ENCODE peak calls at places on chromosomes 7 and 10, in ten cellular contexts. One of them, this sample, is unnamed.

GRCh38 chr10:129773359-129773990 is 190.6 kb downstream of the EBF3 start:
- DNase-seq in HT1080: no peak
- DNase-seq in activated CD4-positive, CD25-positive, alpha-beta regulatory T cell treated with anti-CD3 and anti-CD28 coated beads, Interleukin-2, amount 50 U/mL, for 72 hours: no peak
- DNase-seq in WTC11: peak
- DNase-seq in fibroblast of pulmonary artery: no peak
- DNase-seq in stimulated activated CD4-positive, alpha-beta T cell treated with anti-CD3 and anti-CD28 coated beads, Interleukin-4, amount 100 ng/mL, for 4 hours: no peak
- DNase-seq in cardiac muscle cell: no peak
- DNase-seq in choroid plexus epithelial cell: no peak
- DNase-seq in GM04504: no peak
- DNase-seq in DMS 273 treated with DMSO at 0.1 percent for 48 hours: no peak
- DNase-seq in this sample: no peak

GRCh38 chr10:77490915-77491314 is 146.7 kb downstream of the KCNMA1 start:
- DNase-seq in choroid plexus epithelial cell: no peak
- DNase-seq in WTC11: no peak
- DNase-seq in GM04504: no peak
- DNase-seq in stimulated activated CD4-positive, alpha-beta T cell treated with anti-CD3 and anti-CD28 coated beads, Interleukin-4, amount 100 ng/mL, for 4 hours: no peak
- DNase-seq in cardiac muscle cell: no peak
- DNase-seq in DMS 273 treated with DMSO at 0.1 percent for 48 hours: no peak
- DNase-seq in activated CD4-positive, CD25-positive, alpha-beta regulatory T cell treated with anti-CD3 and anti-CD28 coated beads, Interleukin-2, amount 50 U/mL, for 72 hours: no peak
- DNase-seq in HT1080: no peak
- DNase-seq in fibroblast of pulmonary artery: no peak
- DNase-seq in this sample: no peak

GRCh38 chr10:73653195-73653594 is 2.6 kb downstream of the SYNPO2L start:
- DNase-seq in WTC11: no peak
- DNase-seq in choroid plexus epithelial cell: no peak
- DNase-seq in fibroblast of pulmonary artery: no peak
- DNase-seq in activated CD4-positive, CD25-positive, alpha-beta regulatory T cell treated with anti-CD3 and anti-CD28 coated beads, Interleukin-2, amount 50 U/mL, for 72 hours: no peak
- DNase-seq in HT1080: no peak
- DNase-seq in cardiac muscle cell: no peak
- DNase-seq in GM04504: no peak
- DNase-seq in DMS 273 treated with DMSO at 0.1 percent for 48 hours: no peak
- DNase-seq in stimulated activated CD4-positive, alpha-beta T cell treated with anti-CD3 and anti-CD28 coated beads, Interleukin-4, amount 100 ng/mL, for 4 hours: no peak
- DNase-seq in this sample: no peak

GRCh38 chr7:98238976-98239375 is 13.1 kb downstream of the TECPR1 start:
- DNase-seq in cardiac muscle cell: no peak
- DNase-seq in fibroblast of pulmonary artery: peak
- DNase-seq in HT1080: no peak
- DNase-seq in GM04504: no peak
- DNase-seq in DMS 273 treated with DMSO at 0.1 percent for 48 hours: no peak
- DNase-seq in activated CD4-positive, CD25-positive, alpha-beta regulatory T cell treated with anti-CD3 and anti-CD28 coated beads, Interleukin-2, amount 50 U/mL, for 72 hours: no peak
- DNase-seq in stimulated activated CD4-positive, alpha-beta T cell treated with anti-CD3 and anti-CD28 coated beads, Interleukin-4, amount 100 ng/mL, for 4 hours: no peak
- DNase-seq in WTC11: no peak
- DNase-seq in choroid plexus epithelial cell: peak
- DNase-seq in this sample: no peak

GRCh38 chr7:70894799-70895198 is 237.1 kb upstream of the GALNT17 start:
- DNase-seq in fibroblast of pulmonary artery: no peak
- DNase-seq in choroid plexus epithelial cell: no peak
- DNase-seq in stimulated activated CD4-positive, alpha-beta T cell treated with anti-CD3 and anti-CD28 coated beads, Interleukin-4, amount 100 ng/mL, for 4 hours: no peak
- DNase-seq in activated CD4-positive, CD25-positive, alpha-beta regulatory T cell treated with anti-CD3 and anti-CD28 coated beads, Interleukin-2, amount 50 U/mL, for 72 hours: no peak
- DNase-seq in HT1080: no peak
- DNase-seq in WTC11: peak
- DNase-seq in GM04504: no peak
- DNase-seq in cardiac muscle cell: no peak
- DNase-seq in DMS 273 treated with DMSO at 0.1 percent for 48 hours: no peak
- DNase-seq in this sample: no peak

GRCh38 chr10:64115913-64116643 is 594.9 kb downstream of the REEP3 start:
- DNase-seq in activated CD4-positive, CD25-positive, alpha-beta regulatory T cell treated with anti-CD3 and anti-CD28 coated beads, Interleukin-2, amount 50 U/mL, for 72 hours: no peak
- DNase-seq in HT1080: no peak
- DNase-seq in stimulated activated CD4-positive, alpha-beta T cell treated with anti-CD3 and anti-CD28 coated beads, Interleukin-4, amount 100 ng/mL, for 4 hours: no peak
- DNase-seq in choroid plexus epithelial cell: peak
- DNase-seq in cardiac muscle cell: peak
- DNase-seq in fibroblast of pulmonary artery: peak
- DNase-seq in WTC11: peak
- DNase-seq in GM04504: no peak
- DNase-seq in DMS 273 treated with DMSO at 0.1 percent for 48 hours: no peak
- DNase-seq in this sample: no peak

GRCh38 chr10:34916368-34916767 is 101.3 kb upstream of the PARD3 start:
- DNase-seq in cardiac muscle cell: no peak
- DNase-seq in stimulated activated CD4-positive, alpha-beta T cell treated with anti-CD3 and anti-CD28 coated beads, Interleukin-4, amount 100 ng/mL, for 4 hours: no peak
- DNase-seq in GM04504: peak
- DNase-seq in activated CD4-positive, CD25-positive, alpha-beta regulatory T cell treated with anti-CD3 and anti-CD28 coated beads, Interleukin-2, amount 50 U/mL, for 72 hours: no peak
- DNase-seq in fibroblast of pulmonary artery: peak
- DNase-seq in DMS 273 treated with DMSO at 0.1 percent for 48 hours: peak
- DNase-seq in WTC11: no peak
- DNase-seq in choroid plexus epithelial cell: peak
- DNase-seq in HT1080: peak
- DNase-seq in this sample: no peak

GRCh38 chr7:91941450-91941849 is 788 bp downstream of the AKAP9 start:
- DNase-seq in activated CD4-positive, CD25-positive, alpha-beta regulatory T cell treated with anti-CD3 and anti-CD28 coated beads, Interleukin-2, amount 50 U/mL, for 72 hours: peak
- DNase-seq in WTC11: no peak
- DNase-seq in DMS 273 treated with DMSO at 0.1 percent for 48 hours: peak
- DNase-seq in GM04504: no peak
- DNase-seq in cardiac muscle cell: peak
- DNase-seq in HT1080: peak
- DNase-seq in choroid plexus epithelial cell: peak
- DNase-seq in stimulated activated CD4-positive, alpha-beta T cell treated with anti-CD3 and anti-CD28 coated beads, Interleukin-4, amount 100 ng/mL, for 4 hours: peak
- DNase-seq in fibroblast of pulmonary artery: peak
- DNase-seq in this sample: peak

GRCh38 chr7:90311185-90311584 is 9.9 kb downstream of the FAM237B start:
- DNase-seq in HT1080: no peak
- DNase-seq in GM04504: no peak
- DNase-seq in choroid plexus epithelial cell: no peak
- DNase-seq in stimulated activated CD4-positive, alpha-beta T cell treated with anti-CD3 and anti-CD28 coated beads, Interleukin-4, amount 100 ng/mL, for 4 hours: no peak
- DNase-seq in activated CD4-positive, CD25-positive, alpha-beta regulatory T cell treated with anti-CD3 and anti-CD28 coated beads, Interleukin-2, amount 50 U/mL, for 72 hours: no peak
- DNase-seq in DMS 273 treated with DMSO at 0.1 percent for 48 hours: no peak
- DNase-seq in cardiac muscle cell: no peak
- DNase-seq in WTC11: no peak
- DNase-seq in fibroblast of pulmonary artery: no peak
- DNase-seq in this sample: no peak

GRCh38 chr10:87668324-87669054 is 8.8 kb downstream of the PAPSS2 start:
- DNase-seq in HT1080: no peak
- DNase-seq in GM04504: no peak
- DNase-seq in stimulated activated CD4-positive, alpha-beta T cell treated with anti-CD3 and anti-CD28 coated beads, Interleukin-4, amount 100 ng/mL, for 4 hours: no peak
- DNase-seq in WTC11: no peak
- DNase-seq in choroid plexus epithelial cell: no peak
- DNase-seq in activated CD4-positive, CD25-positive, alpha-beta regulatory T cell treated with anti-CD3 and anti-CD28 coated beads, Interleukin-2, amount 50 U/mL, for 72 hours: no peak
- DNase-seq in fibroblast of pulmonary artery: no peak
- DNase-seq in DMS 273 treated with DMSO at 0.1 percent for 48 hours: no peak
- DNase-seq in cardiac muscle cell: no peak
- DNase-seq in this sample: no peak

GRCh38 chr10:69382382-69383117 is 34.2 kb downstream of the TACR2 start:
- DNase-seq in WTC11: no peak
- DNase-seq in fibroblast of pulmonary artery: peak
- DNase-seq in stimulated activated CD4-positive, alpha-beta T cell treated with anti-CD3 and anti-CD28 coated beads, Interleukin-4, amount 100 ng/mL, for 4 hours: no peak
- DNase-seq in GM04504: peak
- DNase-seq in activated CD4-positive, CD25-positive, alpha-beta regulatory T cell treated with anti-CD3 and anti-CD28 coated beads, Interleukin-2, amount 50 U/mL, for 72 hours: no peak
- DNase-seq in DMS 273 treated with DMSO at 0.1 percent for 48 hours: no peak
- DNase-seq in HT1080: peak
- DNase-seq in cardiac muscle cell: no peak
- DNase-seq in choroid plexus epithelial cell: peak
- DNase-seq in this sample: no peak

GRCh38 chr10:11546581-11546980 is 64.9 kb downstream of the USP6NL start:
- DNase-seq in activated CD4-positive, CD25-positive, alpha-beta regulatory T cell treated with anti-CD3 and anti-CD28 coated beads, Interleukin-2, amount 50 U/mL, for 72 hours: no peak
- DNase-seq in GM04504: no peak
- DNase-seq in WTC11: no peak
- DNase-seq in fibroblast of pulmonary artery: no peak
- DNase-seq in DMS 273 treated with DMSO at 0.1 percent for 48 hours: no peak
- DNase-seq in stimulated activated CD4-positive, alpha-beta T cell treated with anti-CD3 and anti-CD28 coated beads, Interleukin-4, amount 100 ng/mL, for 4 hours: no peak
- DNase-seq in cardiac muscle cell: no peak
- DNase-seq in choroid plexus epithelial cell: peak
- DNase-seq in HT1080: no peak
- DNase-seq in this sample: no peak

GRCh38 chr10:92240289-92241157 is 50.4 kb downstream of the CPEB3 start:
- DNase-seq in fibroblast of pulmonary artery: peak
- DNase-seq in HT1080: peak
- DNase-seq in activated CD4-positive, CD25-positive, alpha-beta regulatory T cell treated with anti-CD3 and anti-CD28 coated beads, Interleukin-2, amount 50 U/mL, for 72 hours: no peak
- DNase-seq in DMS 273 treated with DMSO at 0.1 percent for 48 hours: peak
- DNase-seq in GM04504: peak
- DNase-seq in stimulated activated CD4-positive, alpha-beta T cell treated with anti-CD3 and anti-CD28 coated beads, Interleukin-4, amount 100 ng/mL, for 4 hours: peak
- DNase-seq in choroid plexus epithelial cell: peak
- DNase-seq in WTC11: peak
- DNase-seq in cardiac muscle cell: peak
- DNase-seq in this sample: peak

GRCh38 chr10:13563481-13564445 is 23.0 kb upstream of the PRPF18 start:
- DNase-seq in choroid plexus epithelial cell: no peak
- DNase-seq in GM04504: no peak
- DNase-seq in stimulated activated CD4-positive, alpha-beta T cell treated with anti-CD3 and anti-CD28 coated beads, Interleukin-4, amount 100 ng/mL, for 4 hours: no peak
- DNase-seq in activated CD4-positive, CD25-positive, alpha-beta regulatory T cell treated with anti-CD3 and anti-CD28 coated beads, Interleukin-2, amount 50 U/mL, for 72 hours: no peak
- DNase-seq in DMS 273 treated with DMSO at 0.1 percent for 48 hours: no peak
- DNase-seq in HT1080: no peak
- DNase-seq in WTC11: no peak
- DNase-seq in cardiac muscle cell: no peak
- DNase-seq in fibroblast of pulmonary artery: no peak
- DNase-seq in this sample: no peak

GRCh38 chr7:108581655-108582491 is 12.2 kb downstream of the DNAJB9 start:
- DNase-seq in WTC11: no peak
- DNase-seq in cardiac muscle cell: peak
- DNase-seq in fibroblast of pulmonary artery: peak
- DNase-seq in choroid plexus epithelial cell: peak
- DNase-seq in DMS 273 treated with DMSO at 0.1 percent for 48 hours: no peak
- DNase-seq in HT1080: no peak
- DNase-seq in stimulated activated CD4-positive, alpha-beta T cell treated with anti-CD3 and anti-CD28 coated beads, Interleukin-4, amount 100 ng/mL, for 4 hours: no peak
- DNase-seq in activated CD4-positive, CD25-positive, alpha-beta regulatory T cell treated with anti-CD3 and anti-CD28 coated beads, Interleukin-2, amount 50 U/mL, for 72 hours: no peak
- DNase-seq in GM04504: no peak
- DNase-seq in this sample: no peak

GRCh38 chr7:158802535-158803199 is 26.6 kb downstream of the ESYT2 start:
- DNase-seq in HT1080: peak
- DNase-seq in GM04504: no peak
- DNase-seq in stimulated activated CD4-positive, alpha-beta T cell treated with anti-CD3 and anti-CD28 coated beads, Interleukin-4, amount 100 ng/mL, for 4 hours: no peak
- DNase-seq in activated CD4-positive, CD25-positive, alpha-beta regulatory T cell treated with anti-CD3 and anti-CD28 coated beads, Interleukin-2, amount 50 U/mL, for 72 hours: no peak
- DNase-seq in choroid plexus epithelial cell: peak
- DNase-seq in WTC11: no peak
- DNase-seq in cardiac muscle cell: no peak
- DNase-seq in DMS 273 treated with DMSO at 0.1 percent for 48 hours: no peak
- DNase-seq in fibroblast of pulmonary artery: peak
- DNase-seq in this sample: no peak

GRCh38 chr7:26543345-26543744 is 251.7 kb downstream of the SNX10 start:
- DNase-seq in HT1080: no peak
- DNase-seq in choroid plexus epithelial cell: no peak
- DNase-seq in fibroblast of pulmonary artery: no peak
- DNase-seq in activated CD4-positive, CD25-positive, alpha-beta regulatory T cell treated with anti-CD3 and anti-CD28 coated beads, Interleukin-2, amount 50 U/mL, for 72 hours: no peak
- DNase-seq in DMS 273 treated with DMSO at 0.1 percent for 48 hours: no peak
- DNase-seq in GM04504: no peak
- DNase-seq in cardiac muscle cell: no peak
- DNase-seq in WTC11: no peak
- DNase-seq in stimulated activated CD4-positive, alpha-beta T cell treated with anti-CD3 and anti-CD28 coated beads, Interleukin-4, amount 100 ng/mL, for 4 hours: no peak
- DNase-seq in this sample: no peak

GRCh38 chr7:138821912-138822311 is 23.9 kb upstream of the ATP6V0A4 start:
- DNase-seq in fibroblast of pulmonary artery: no peak
- DNase-seq in HT1080: no peak
- DNase-seq in WTC11: no peak
- DNase-seq in choroid plexus epithelial cell: no peak
- DNase-seq in cardiac muscle cell: no peak
- DNase-seq in DMS 273 treated with DMSO at 0.1 percent for 48 hours: no peak
- DNase-seq in stimulated activated CD4-positive, alpha-beta T cell treated with anti-CD3 and anti-CD28 coated beads, Interleukin-4, amount 100 ng/mL, for 4 hours: no peak
- DNase-seq in activated CD4-positive, CD25-positive, alpha-beta regulatory T cell treated with anti-CD3 and anti-CD28 coated beads, Interleukin-2, amount 50 U/mL, for 72 hours: no peak
- DNase-seq in GM04504: no peak
- DNase-seq in this sample: no peak

GRCh38 chr7:44760034-44760580 is 11.5 kb downstream of the ZMIZ2 start:
- DNase-seq in stimulated activated CD4-positive, alpha-beta T cell treated with anti-CD3 and anti-CD28 coated beads, Interleukin-4, amount 100 ng/mL, for 4 hours: no peak
- DNase-seq in fibroblast of pulmonary artery: no peak
- DNase-seq in activated CD4-positive, CD25-positive, alpha-beta regulatory T cell treated with anti-CD3 and anti-CD28 coated beads, Interleukin-2, amount 50 U/mL, for 72 hours: no peak
- DNase-seq in HT1080: no peak
- DNase-seq in DMS 273 treated with DMSO at 0.1 percent for 48 hours: no peak
- DNase-seq in choroid plexus epithelial cell: no peak
- DNase-seq in cardiac muscle cell: no peak
- DNase-seq in GM04504: no peak
- DNase-seq in WTC11: no peak
- DNase-seq in this sample: no peak

GRCh38 chr7:101395376-101395775 is 32.7 kb downstream of the COL26A1 start:
- DNase-seq in GM04504: no peak
- DNase-seq in fibroblast of pulmonary artery: no peak
- DNase-seq in cardiac muscle cell: no peak
- DNase-seq in activated CD4-positive, CD25-positive, alpha-beta regulatory T cell treated with anti-CD3 and anti-CD28 coated beads, Interleukin-2, amount 50 U/mL, for 72 hours: no peak
- DNase-seq in choroid plexus epithelial cell: no peak
- DNase-seq in WTC11: no peak
- DNase-seq in stimulated activated CD4-positive, alpha-beta T cell treated with anti-CD3 and anti-CD28 coated beads, Interleukin-4, amount 100 ng/mL, for 4 hours: no peak
- DNase-seq in DMS 273 treated with DMSO at 0.1 percent for 48 hours: no peak
- DNase-seq in HT1080: no peak
- DNase-seq in this sample: no peak

GRCh38 chr7:94962661-94963060 is 55.3 kb downstream of the PPP1R9A start:
- DNase-seq in cardiac muscle cell: no peak
- DNase-seq in choroid plexus epithelial cell: no peak
- DNase-seq in activated CD4-positive, CD25-positive, alpha-beta regulatory T cell treated with anti-CD3 and anti-CD28 coated beads, Interleukin-2, amount 50 U/mL, for 72 hours: no peak
- DNase-seq in DMS 273 treated with DMSO at 0.1 percent for 48 hours: no peak
- DNase-seq in GM04504: no peak
- DNase-seq in HT1080: no peak
- DNase-seq in fibroblast of pulmonary artery: no peak
- DNase-seq in WTC11: no peak
- DNase-seq in stimulated activated CD4-positive, alpha-beta T cell treated with anti-CD3 and anti-CD28 coated beads, Interleukin-4, amount 100 ng/mL, for 4 hours: no peak
- DNase-seq in this sample: no peak

GRCh38 chr7:143259765-143260164 is 3.5 kb upstream of the GSTK1 start:
- DNase-seq in stimulated activated CD4-positive, alpha-beta T cell treated with anti-CD3 and anti-CD28 coated beads, Interleukin-4, amount 100 ng/mL, for 4 hours: no peak
- DNase-seq in fibroblast of pulmonary artery: no peak
- DNase-seq in DMS 273 treated with DMSO at 0.1 percent for 48 hours: no peak
- DNase-seq in WTC11: no peak
- DNase-seq in GM04504: no peak
- DNase-seq in choroid plexus epithelial cell: no peak
- DNase-seq in activated CD4-positive, CD25-positive, alpha-beta regulatory T cell treated with anti-CD3 and anti-CD28 coated beads, Interleukin-2, amount 50 U/mL, for 72 hours: no peak
- DNase-seq in cardiac muscle cell: no peak
- DNase-seq in HT1080: no peak
- DNase-seq in this sample: no peak

GRCh38 chr10:30747633-30748032 is 118.1 kb upstream of the LYZL2 start:
- DNase-seq in fibroblast of pulmonary artery: peak
- DNase-seq in stimulated activated CD4-positive, alpha-beta T cell treated with anti-CD3 and anti-CD28 coated beads, Interleukin-4, amount 100 ng/mL, for 4 hours: peak
- DNase-seq in GM04504: no peak
- DNase-seq in HT1080: peak
- DNase-seq in activated CD4-positive, CD25-positive, alpha-beta regulatory T cell treated with anti-CD3 and anti-CD28 coated beads, Interleukin-2, amount 50 U/mL, for 72 hours: peak
- DNase-seq in WTC11: no peak
- DNase-seq in cardiac muscle cell: no peak
- DNase-seq in DMS 273 treated with DMSO at 0.1 percent for 48 hours: no peak
- DNase-seq in choroid plexus epithelial cell: peak
- DNase-seq in this sample: no peak

GRCh38 chr10:123422261-123422660 is 243.9 kb upstream of the GPR26 start:
- DNase-seq in cardiac muscle cell: no peak
- DNase-seq in WTC11: no peak
- DNase-seq in stimulated activated CD4-positive, alpha-beta T cell treated with anti-CD3 and anti-CD28 coated beads, Interleukin-4, amount 100 ng/mL, for 4 hours: no peak
- DNase-seq in fibroblast of pulmonary artery: no peak
- DNase-seq in choroid plexus epithelial cell: no peak
- DNase-seq in DMS 273 treated with DMSO at 0.1 percent for 48 hours: no peak
- DNase-seq in HT1080: no peak
- DNase-seq in GM04504: no peak
- DNase-seq in activated CD4-positive, CD25-positive, alpha-beta regulatory T cell treated with anti-CD3 and anti-CD28 coated beads, Interleukin-2, amount 50 U/mL, for 72 hours: no peak
- DNase-seq in this sample: no peak

GRCh38 chr10:44962870-44963738 is 3.5 kb downstream of the RASSF4 start:
- DNase-seq in GM04504: no peak
- DNase-seq in stimulated activated CD4-positive, alpha-beta T cell treated with anti-CD3 and anti-CD28 coated beads, Interleukin-4, amount 100 ng/mL, for 4 hours: no peak
- DNase-seq in DMS 273 treated with DMSO at 0.1 percent for 48 hours: no peak
- DNase-seq in HT1080: no peak
- DNase-seq in WTC11: peak
- DNase-seq in fibroblast of pulmonary artery: no peak
- DNase-seq in activated CD4-positive, CD25-positive, alpha-beta regulatory T cell treated with anti-CD3 and anti-CD28 coated beads, Interleukin-2, amount 50 U/mL, for 72 hours: peak
- DNase-seq in cardiac muscle cell: peak
- DNase-seq in choroid plexus epithelial cell: no peak
- DNase-seq in this sample: no peak

GRCh38 chr10:63675171-63675570 is 154.0 kb downstream of the REEP3 start:
- DNase-seq in HT1080: no peak
- DNase-seq in choroid plexus epithelial cell: peak
- DNase-seq in cardiac muscle cell: no peak
- DNase-seq in fibroblast of pulmonary artery: peak
- DNase-seq in activated CD4-positive, CD25-positive, alpha-beta regulatory T cell treated with anti-CD3 and anti-CD28 coated beads, Interleukin-2, amount 50 U/mL, for 72 hours: no peak
- DNase-seq in stimulated activated CD4-positive, alpha-beta T cell treated with anti-CD3 and anti-CD28 coated beads, Interleukin-4, amount 100 ng/mL, for 4 hours: no peak
- DNase-seq in WTC11: no peak
- DNase-seq in GM04504: no peak
- DNase-seq in DMS 273 treated with DMSO at 0.1 percent for 48 hours: no peak
- DNase-seq in this sample: no peak

GRCh38 chr10:69674786-69675185 is 44.7 kb downstream of the FAM241B start:
- DNase-seq in choroid plexus epithelial cell: no peak
- DNase-seq in HT1080: no peak
- DNase-seq in WTC11: no peak
- DNase-seq in cardiac muscle cell: no peak
- DNase-seq in DMS 273 treated with DMSO at 0.1 percent for 48 hours: no peak
- DNase-seq in fibroblast of pulmonary artery: no peak
- DNase-seq in stimulated activated CD4-positive, alpha-beta T cell treated with anti-CD3 and anti-CD28 coated beads, Interleukin-4, amount 100 ng/mL, for 4 hours: no peak
- DNase-seq in activated CD4-positive, CD25-positive, alpha-beta regulatory T cell treated with anti-CD3 and anti-CD28 coated beads, Interleukin-2, amount 50 U/mL, for 72 hours: no peak
- DNase-seq in GM04504: no peak
- DNase-seq in this sample: no peak

GRCh38 chr7:150986099-150986512 is 4.7 kb upstream of the NOS3 start:
- DNase-seq in activated CD4-positive, CD25-positive, alpha-beta regulatory T cell treated with anti-CD3 and anti-CD28 coated beads, Interleukin-2, amount 50 U/mL, for 72 hours: peak
- DNase-seq in HT1080: peak
- DNase-seq in DMS 273 treated with DMSO at 0.1 percent for 48 hours: peak
- DNase-seq in WTC11: peak
- DNase-seq in stimulated activated CD4-positive, alpha-beta T cell treated with anti-CD3 and anti-CD28 coated beads, Interleukin-4, amount 100 ng/mL, for 4 hours: peak
- DNase-seq in choroid plexus epithelial cell: peak
- DNase-seq in cardiac muscle cell: peak
- DNase-seq in GM04504: peak
- DNase-seq in fibroblast of pulmonary artery: peak
- DNase-seq in this sample: peak